ENCODE peak calls at places on chromosomes 4 and X, in seven cellular contexts. M is EL; Z is left lung; C is stimulated activated CD4-positive, alpha-beta T cell treated with anti-CD3 and anti-CD28 coated beads, Interleukin-12 subunit alpha, Interleukin-12 subunit beta, amount 100 ng/mL, for 48 hours; B is NCI-H187; Y is stimulated activated CD8-positive, alpha-beta memory T cell treated with anti-CD3 and anti-CD28 coated beads, Interleukin-4, amount 100 ng/mL, for 4 hours; U is activated T-cell treated with anti-CD3 and anti-CD28 coated beads, Interleukin-2, amount 50 U/mL, for 48 hours. X is an unnamed sample.

GRCh38 chr4:128770807-128771206 is 38.7 kb upstream of the JADE1 start:
- DNase-seq in Y (no peak), M (no peak), U (no peak), Z (no peak), B (no peak), C (no peak), X (no peak)

GRCh38 chr4:145805490-145805889 is 125.5 kb downstream of the C4orf51 start:
- DNase-seq in U (no peak), B (no peak), Y (no peak), Z (no peak), M (peak), C (no peak), X (peak)

GRCh38 chrX:114611018-114611619 is 27.2 kb downstream of the HTR2C start:
- DNase-seq in B (peak), Z (no peak), C (no peak), Y (no peak), M (peak), U (peak), X (peak)

GRCh38 chrX:72347366-72347765 is 41.7 kb upstream of the CITED1 start:
- DNase-seq in M (no peak), Y (no peak), Z (no peak), B (no peak), U (no peak), C (no peak), X (no peak)

GRCh38 chr4:5300275-5300674 is 249.0 kb downstream of the STK32B start:
- DNase-seq in Z (no peak), U (no peak), M (no peak), C (no peak), Y (no peak), B (no peak), X (no peak)

GRCh38 chrX:10160221-10160620 is 3.4 kb downstream of the CLCN4 start:
- DNase-seq in U (no peak), Z (no peak), Y (no peak), C (no peak), M (no peak), B (no peak), X (no peak)

GRCh38 chr4:88008133-88008621 is 742 bp downstream of the PKD2 start:
- DNase-seq in M (peak), C (no peak), U (peak), Z (peak), B (peak), Y (no peak), X (peak)

GRCh38 chr4:146545102-146545501 is 23.4 kb upstream of the SLC10A7 start:
- DNase-seq in M (peak), C (no peak), Y (no peak), B (no peak), Z (no peak), U (no peak), X (peak)

GRCh38 chrX:80266287-80266686 is 154.0 kb upstream of the TENT5D start:
- DNase-seq in C (no peak), B (no peak), U (no peak), Y (no peak), Z (no peak), M (no peak), X (no peak)

GRCh38 chrX:111352424-111352823 is 59.6 kb downstream of the DCX start:
- DNase-seq in M (peak), U (no peak), C (no peak), Y (no peak), B (no peak), Z (peak), X (no peak)

GRCh38 chr4:134243742-134244713 is 42.4 kb upstream of the PABPC4L start:
- DNase-seq in U (no peak), Y (no peak), C (no peak), M (no peak), B (no peak), Z (no peak), X (no peak)

GRCh38 chr4:107579099-107579498 is 140.9 kb downstream of the PAPSS1 start:
- DNase-seq in Z (no peak), B (no peak), C (no peak), U (no peak), Y (no peak), M (no peak), X (no peak)

GRCh38 chr4:999863-1000425 is 6.7 kb upstream of the SLC26A1 start:
- DNase-seq in M (no peak), B (no peak), U (no peak), Y (no peak), C (no peak), Z (no peak), X (no peak)

GRCh38 chrX:42398967-42399631 is 378.9 kb downstream of the PPP1R2C start:
- DNase-seq in B (no peak), Y (no peak), M (no peak), C (no peak), U (no peak), Z (no peak), X (peak)

GRCh38 chr4:20618010-20618409 is 82.2 kb upstream of the PACRGL start:
- DNase-seq in Z (peak), Y (no peak), M (no peak), U (no peak), C (no peak), B (peak), X (no peak)

GRCh38 chrX:69503835-69504625 is at the start of gene NALF2:
- DNase-seq in Z (peak), B (no peak), C (peak), U (peak), M (peak), Y (no peak), X (peak)

GRCh38 chr4:48780867-48781219 is 764 bp upstream of the FRYL start:
- DNase-seq in Y (no peak), C (peak), U (peak), B (peak), Z (peak), M (no peak), X (no peak)

GRCh38 chr4:79576480-79576803 is 168.4 kb upstream of the GK2 start:
- DNase-seq in M (peak), Y (no peak), B (no peak), Z (no peak), U (no peak), C (no peak), X (peak)

GRCh38 chr4:94306713-94307112 is 35.9 kb downstream of the HPGDS start:
- DNase-seq in U (no peak), Y (no peak), B (no peak), Z (no peak), C (no peak), M (no peak), X (no peak)

GRCh38 chrX:71622347-71623104 is 4.2 kb upstream of the CXCR3 start:
- DNase-seq in Y (peak), U (peak), C (peak), M (peak), Z (peak), B (no peak), X (peak)

GRCh38 chrX:6228720-6229119 is at the start of gene NLGN4X:
- DNase-seq in C (no peak), B (no peak), Y (no peak), M (no peak), U (no peak), Z (no peak), X (no peak)

GRCh38 chrX:66638591-66639500 is at the start of gene EDA2R:
- DNase-seq in Y (no peak), Z (peak), M (peak), C (no peak), U (peak), B (no peak), X (peak)

GRCh38 chr4:67762091-67762490 is 7.9 kb upstream of the GNRHR start:
- DNase-seq in Y (no peak), Z (no peak), U (no peak), M (peak), B (no peak), C (no peak), X (peak)

GRCh38 chrX:9456250-9457074 is 8.4 kb upstream of the TBL1X start:
- DNase-seq in Z (no peak), Y (no peak), U (peak), B (no peak), C (no peak), M (no peak), X (no peak)

GRCh38 chr4:184838249-184839074 is 12.7 kb upstream of the ACSL1 start:
- DNase-seq in Z (no peak), Y (no peak), B (no peak), U (no peak), C (no peak), M (peak), X (no peak)

GRCh38 chr4:15054546-15054945 is 52.3 kb downstream of the CPEB2 start:
- DNase-seq in Z (no peak), Y (no peak), U (no peak), M (no peak), C (no peak), B (no peak), X (no peak)

GRCh38 chr4:122826596-122827257 is at the start of gene FGF2:
- DNase-seq in B (no peak), U (peak), Y (no peak), Z (peak), M (peak), C (peak), X (peak)

GRCh38 chr4:18568600-18568999 is 547.0 kb upstream of the LCORL start:
- DNase-seq in M (peak), Y (no peak), C (no peak), Z (no peak), B (no peak), U (no peak), X (peak)

GRCh38 chrX:55908685-55909212 is 191.2 kb downstream of the RRAGB start:
- DNase-seq in Z (no peak), U (peak), M (peak), Y (no peak), C (peak), B (no peak), X (peak)

GRCh38 chr4:182843813-182844325 is 73.3 kb downstream of the DCTD start:
- DNase-seq in M (no peak), Y (no peak), Z (no peak), U (no peak), B (no peak), C (no peak), X (peak)

GRCh38 chr4:23747131-23747752 is 142.6 kb downstream of the PPARGC1A start:
- DNase-seq in B (no peak), Y (no peak), U (no peak), C (no peak), Z (no peak), M (no peak), X (no peak)

X was measured in EH.